ENCODE peak calls at places on chromosomes 2 and 18, in six cellular contexts. D is T-helper 2 cell, G is substantia nigra, L is posterior vena cava, M is kidney tubule cell, O is NCI-H146. V is an unnamed sample.

GRCh38 chr2:46298522-46299351 is 1.5 kb downstream of the EPAS1 start:
- DNase-seq in D (no peak), G (peak; percentile 56), L (peak; percentile 90), M (peak; percentile 60), O (peak; percentile 35), V (no peak)

GRCh38 chr2:236731767-236732580 is 162.3 kb downstream of the ACKR3 start:
- DNase-seq in D (no peak), G (peak; percentile 34), L (peak; percentile 89), M (peak; percentile 53), O (no peak), V (no peak)

GRCh38 chr2:182897137-182897536 is 30.7 kb upstream of the FRZB start:
- DNase-seq in D (no peak), G (no peak), L (no peak), M (peak; percentile 41), O (no peak), V (no peak)

GRCh38 chr18:55251186-55251995 is 292.1 kb upstream of the CCDC68 start:
- DNase-seq in D (no peak), G (no peak), L (no peak), M (no peak), O (no peak), V (no peak)

GRCh38 chr18:37551249-37551648 is 14.3 kb downstream of the CELF4 start:
- DNase-seq in D (no peak), G (no peak), L (peak; percentile 46), M (no peak), O (no peak), V (no peak)

GRCh38 chr2:39837856-39838453 is 58.9 kb upstream of the THUMPD2 start:
- DNase-seq in D (no peak), G (no peak), L (no peak), M (peak; percentile 52), O (peak; percentile 82), V (no peak)

GRCh38 chr18:21444465-21445023 is 156.0 kb downstream of the ESCO1 start:
- DNase-seq in D (no peak), G (no peak), L (no peak), M (peak; percentile 68), O (peak; percentile 79), V (no peak)

GRCh38 chr18:55250729-55251128 is 291.5 kb upstream of the CCDC68 start:
- DNase-seq in D (no peak), G (no peak), L (no peak), M (peak; percentile 20), O (no peak), V (no peak)

GRCh38 chr2:11028407-11028916 is 116.7 kb downstream of the KCNF1 start:
- DNase-seq in D (no peak), G (no peak), L (no peak), M (no peak), O (peak; percentile 20), V (no peak)

GRCh38 chr2:60335533-60336237 is 217.8 kb downstream of the BCL11A start:
- DNase-seq in D (no peak), G (no peak), L (no peak), M (no peak), O (no peak), V (no peak)

GRCh38 chr18:55343396-55344073 is 244.5 kb downstream of the TCF4 start:
- DNase-seq in D (no peak), G (no peak), L (no peak), M (peak; percentile 12), O (no peak), V (no peak)

GRCh38 chr2:1488851-1489250 is 75.6 kb downstream of the TPO start:
- DNase-seq in D (no peak), G (no peak), L (peak; percentile 54), M (no peak), O (no peak), V (no peak)

GRCh38 chr2:171169839-171170238 is 9.1 kb upstream of the TLK1 start:
- DNase-seq in D (no peak), G (no peak), L (no peak), M (no peak), O (no peak), V (no peak)

GRCh38 chr2:3641181-3641580 is 16.8 kb upstream of the ALLC start:
- DNase-seq in D (no peak), G (no peak), L (peak; percentile 73), M (no peak), O (no peak), V (no peak)

GRCh38 chr2:172461591-172462392 is 34.4 kb downstream of the ITGA6 start:
- DNase-seq in D (peak; percentile 67), G (peak; percentile 29), L (no peak), M (peak; percentile 60), O (peak; percentile 67), V (peak; percentile 60)

GRCh38 chr18:61764381-61764780 is 128.4 kb downstream of the RNF152 start:
- DNase-seq in D (no peak), G (no peak), L (no peak), M (peak; percentile 51), O (no peak), V (no peak)

GRCh38 chr18:44938396-44939036 is 257.8 kb downstream of the SETBP1 start:
- DNase-seq in D (no peak), G (no peak), L (no peak), M (peak; percentile 22), O (peak; percentile 98), V (no peak)

GRCh38 chr18:38654966-38655365 is 1089.4 kb upstream of the CELF4 start:
- DNase-seq in D (no peak), G (no peak), L (no peak), M (no peak), O (no peak), V (no peak)

GRCh38 chr2:224973112-224974016 is 68.9 kb downstream of the DOCK10 start:
- DNase-seq in D (no peak), G (no peak), L (no peak), M (peak; percentile 70), O (no peak), V (no peak)

GRCh38 chr2:64627860-64628841 is 25.6 kb downstream of the SERTAD2 start:
- DNase-seq in D (no peak), G (no peak), L (no peak), M (no peak), O (no peak), V (no peak)

GRCh38 chr2:227370791-227371312 is 8.3 kb downstream of the TM4SF20 start:
- DNase-seq in D (no peak), G (no peak), L (no peak), M (peak; percentile 41), O (no peak), V (no peak)

GRCh38 chr2:45932278-45932975 is 281.0 kb downstream of the PRKCE start:
- DNase-seq in D (no peak), G (no peak), L (no peak), M (peak; percentile 22), O (no peak), V (no peak)